ENCODE peak calls at places on chromosomes 1 and 21, in six cellular contexts. B is PC-3, D is fibroblast of pulmonary artery, N is lower leg skin, L is IMR-90, A is cardiac fibroblast. H is an unnamed sample.

GRCh38 chr1:167165948-167166702 is 54.6 kb upstream of the POU2F1 start:
- DNase-seq in L (no peak), A (no peak), B (no peak), D (no peak), N (no peak), H (no peak)

GRCh38 chr21:41160036-41160435 is 7.9 kb upstream of the BACE2 start:
- DNase-seq in A (no peak), D (no peak), N (no peak), B (no peak), L (no peak), H (no peak)

GRCh38 chr1:56389813-56390539 is 189.4 kb downstream of the PLPP3 start:
- DNase-seq in N (no peak), A (no peak), B (peak), L (peak), D (no peak), H (no peak)

GRCh38 chr1:19815801-19816736 is 986 bp upstream of the RNF186 start:
- DNase-seq in N (no peak), D (no peak), A (no peak), B (no peak), L (no peak), H (no peak)

GRCh38 chr1:230851291-230851691 is 17.0 kb downstream of the C1orf198 start:
- DNase-seq in L (peak), A (peak), B (no peak), N (no peak), D (peak), H (peak)

GRCh38 chr21:16075594-16076282 is 346.0 kb downstream of the USP25 start:
- DNase-seq in B (no peak), L (no peak), D (no peak), A (no peak), N (no peak), H (no peak)

GRCh38 chr21:17513214-17514123 is 626 bp downstream of the CXADR start:
- DNase-seq in B (peak), A (peak), N (no peak), L (no peak), D (peak), H (no peak)

GRCh38 chr1:203321273-203322052 is 16.1 kb downstream of the BTG2 start:
- DNase-seq in B (no peak), N (no peak), L (no peak), D (no peak), A (no peak), H (no peak)

GRCh38 chr1:54716299-54717047 is 812 bp downstream of the TTC4 start:
- DNase-seq in N (no peak), A (peak), L (peak), D (peak), B (peak), H (peak)

GRCh38 chr1:225888898-225889690 is at the start of gene LEFTY1:
- DNase-seq in L (no peak), D (no peak), A (no peak), N (no peak), B (no peak), H (no peak)

GRCh38 chr21:39924577-39925308 is 57.5 kb downstream of the PCP4 start:
- DNase-seq in D (no peak), N (no peak), B (no peak), A (no peak), L (no peak), H (no peak)

GRCh38 chr1:199742547-199742946 is 285.0 kb upstream of the NR5A2 start:
- DNase-seq in N (no peak), D (peak), L (peak), A (peak), B (peak), H (peak)

GRCh38 chr21:43938751-43939442 is 73.2 kb upstream of the TRAPPC10 start:
- DNase-seq in D (peak), N (peak), A (peak), B (peak), L (peak), H (peak)

GRCh38 chr1:227899141-227899819 is 48.5 kb downstream of the WNT9A start:
- DNase-seq in B (no peak), L (no peak), A (no peak), N (no peak), D (no peak), H (no peak)

GRCh38 chr1:40922969-40923368 is 56.5 kb upstream of the CTPS1 start:
- DNase-seq in N (no peak), D (no peak), A (no peak), B (no peak), L (no peak), H (no peak)

GRCh38 chr1:94778808-94779207 is 41.3 kb upstream of the SLC44A3 start:
- DNase-seq in L (no peak), N (no peak), A (no peak), B (no peak), D (no peak), H (peak)

DNA sequence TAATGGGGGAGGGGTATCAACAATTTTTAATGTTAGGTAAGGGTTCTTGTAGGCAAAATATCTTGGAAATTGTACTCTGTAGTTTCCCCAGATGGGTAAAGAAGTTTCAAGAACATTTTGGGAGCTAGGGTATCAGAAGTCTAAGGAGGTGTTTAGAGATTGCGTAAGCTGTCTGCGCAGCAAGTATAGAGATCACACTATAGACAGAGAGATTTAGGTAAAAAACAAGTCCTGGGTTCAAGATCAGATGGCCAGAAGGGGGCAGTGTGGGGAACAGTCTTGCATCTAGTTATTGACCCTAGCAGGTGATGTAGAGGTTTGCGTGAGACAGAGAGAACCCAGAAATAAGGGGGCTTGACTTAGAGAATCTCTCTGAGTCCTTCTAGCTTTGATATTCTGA is 80.8 kb downstream of the S1PR1 start:
- DNase-seq in D (no peak), N (no peak), L (no peak), B (no peak), A (no peak), H (no peak)
- TF ChIP-seq CTCF in D (peak), N (no peak), L (no peak), B (no peak), A (no peak), H (no peak)

DNA sequence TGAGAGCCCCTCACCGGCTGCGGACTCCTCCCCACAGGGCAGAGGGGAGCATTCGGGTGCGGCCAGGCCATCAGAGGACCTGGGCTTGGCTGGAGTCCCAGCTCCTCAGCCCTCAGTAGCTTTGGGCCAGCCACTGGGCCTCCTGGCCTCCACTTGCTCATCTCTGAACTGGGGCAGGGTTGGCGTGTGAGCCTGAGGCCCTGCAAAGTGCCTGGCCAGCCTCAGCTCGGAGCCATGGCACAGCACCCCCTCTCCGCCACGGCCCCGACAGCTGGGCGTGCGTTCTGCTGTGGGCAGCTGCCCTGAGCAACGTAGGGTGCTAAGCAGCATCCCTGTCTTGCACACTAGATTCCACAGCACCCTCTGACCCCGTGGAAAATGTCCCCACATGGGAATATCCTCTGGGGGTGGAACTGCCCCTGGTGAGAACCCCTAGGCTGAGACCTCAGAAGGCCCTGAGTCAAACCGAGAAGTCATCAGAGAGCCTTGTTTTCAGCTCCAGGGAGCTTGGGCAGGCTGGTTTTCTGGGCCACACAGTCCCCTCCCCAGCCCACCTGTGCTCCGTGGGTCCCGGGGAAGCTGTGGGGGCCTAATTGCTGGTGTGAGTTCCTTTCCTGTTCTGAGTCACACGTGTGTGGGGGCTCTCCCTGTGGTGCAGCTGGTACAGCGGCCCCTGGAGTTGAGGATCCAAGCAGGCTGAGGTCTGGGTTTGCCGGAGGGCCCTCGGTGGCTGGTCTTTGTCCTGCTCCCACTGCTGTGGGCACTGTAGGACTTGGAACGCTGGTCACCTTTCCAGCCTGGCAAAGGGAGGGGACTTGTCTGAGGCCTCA is 24.5 kb downstream of the TP73 start:
- DNase-seq in B (no peak), A (no peak), L (no peak), N (no peak), D (no peak), H (no peak)
- H3K4me3 ChIP-seq in B (no peak), A (no peak), L (no peak), N (no peak), D (no peak), H (no peak)

GRCh38 chr1:5373281-5373680 is 618.9 kb downstream of the NPHP4 start:
- DNase-seq in N (no peak), L (no peak), A (no peak), D (no peak), B (no peak), H (no peak)

GRCh38 chr1:5369223-5369622 is 623.0 kb downstream of the NPHP4 start:
- DNase-seq in B (no peak), N (no peak), D (no peak), A (no peak), L (no peak), H (no peak)

GRCh38 chr1:5374176-5374575 is 618.0 kb downstream of the NPHP4 start:
- DNase-seq in A (no peak), L (no peak), D (no peak), N (no peak), B (no peak), H (no peak)

GRCh38 chr1:5370321-5370720 is 621.9 kb downstream of the NPHP4 start:
- DNase-seq in L (no peak), D (no peak), N (no peak), B (no peak), A (no peak), H (no peak)

GRCh38 chr1:5371270-5371669 is 621.0 kb downstream of the NPHP4 start:
- DNase-seq in L (no peak), N (no peak), D (no peak), B (no peak), A (no peak), H (no peak)
- TF ChIP-seq CTCF in L (no peak), N (no peak), D (no peak), B (no peak), A (no peak), H (no peak)

GRCh38 chr1:53274541-53275185 is 36.3 kb upstream of the MAGOH start:
- DNase-seq in N (no peak), D (no peak), A (no peak), L (no peak), B (no peak), H (no peak)

GRCh38 chr1:53275566-53275965 is 37.2 kb upstream of the MAGOH start:
- DNase-seq in B (no peak), N (no peak), D (no peak), A (no peak), L (no peak), H (no peak)

GRCh38 chr1:53277326-53277725 is 39.0 kb upstream of the MAGOH start:
- DNase-seq in D (no peak), A (no peak), L (no peak), B (no peak), N (no peak), H (no peak)

GRCh38 chr1:53276902-53277281 is 38.6 kb upstream of the MAGOH start:
- DNase-seq in D (no peak), B (no peak), N (no peak), L (no peak), A (no peak), H (no peak)

DNA sequence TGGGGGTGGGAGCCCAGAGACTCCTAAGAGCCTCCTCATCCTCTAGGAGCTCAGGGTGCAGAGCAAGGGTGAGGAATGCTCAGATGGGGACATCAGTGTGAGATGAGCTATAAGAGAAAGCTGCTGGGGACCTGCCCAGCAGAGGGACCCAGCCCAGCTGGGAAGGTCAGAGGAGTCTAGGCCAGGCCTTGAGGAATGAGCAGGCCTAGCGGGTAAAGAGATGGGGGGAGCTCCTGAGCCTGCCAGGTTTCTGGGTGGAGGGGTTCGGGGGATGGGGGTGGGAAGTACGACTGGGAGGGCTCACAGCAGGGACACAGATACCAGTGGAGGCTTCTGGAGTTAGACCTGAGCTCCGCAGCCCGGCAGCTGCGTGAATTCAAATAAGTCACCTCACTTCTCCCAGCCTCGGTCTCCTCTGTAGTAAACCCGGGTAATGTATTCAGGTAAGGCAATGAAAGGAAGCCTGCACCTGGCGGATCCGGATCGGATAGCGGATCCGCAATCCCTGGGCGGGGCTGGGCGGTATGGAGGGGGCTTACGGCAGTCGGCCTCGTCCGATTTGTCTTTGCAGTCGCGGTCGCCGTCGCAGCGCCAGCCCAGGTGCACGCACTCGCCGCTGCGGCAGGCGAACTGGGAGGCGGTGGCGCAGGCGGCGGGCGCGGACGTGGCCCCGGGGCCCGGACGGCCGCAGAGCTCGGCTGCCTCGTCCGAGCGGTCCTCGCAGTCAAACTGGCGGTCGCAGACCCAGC is 38.0 kb upstream of the MAGOH start:
- DNase-seq in N (no peak), D (no peak), A (no peak), L (no peak), B (no peak), H (no peak)
- H3K4me3 ChIP-seq in N (no peak), D (no peak), A (no peak), L (no peak), B (no peak), H (no peak)

DNA sequence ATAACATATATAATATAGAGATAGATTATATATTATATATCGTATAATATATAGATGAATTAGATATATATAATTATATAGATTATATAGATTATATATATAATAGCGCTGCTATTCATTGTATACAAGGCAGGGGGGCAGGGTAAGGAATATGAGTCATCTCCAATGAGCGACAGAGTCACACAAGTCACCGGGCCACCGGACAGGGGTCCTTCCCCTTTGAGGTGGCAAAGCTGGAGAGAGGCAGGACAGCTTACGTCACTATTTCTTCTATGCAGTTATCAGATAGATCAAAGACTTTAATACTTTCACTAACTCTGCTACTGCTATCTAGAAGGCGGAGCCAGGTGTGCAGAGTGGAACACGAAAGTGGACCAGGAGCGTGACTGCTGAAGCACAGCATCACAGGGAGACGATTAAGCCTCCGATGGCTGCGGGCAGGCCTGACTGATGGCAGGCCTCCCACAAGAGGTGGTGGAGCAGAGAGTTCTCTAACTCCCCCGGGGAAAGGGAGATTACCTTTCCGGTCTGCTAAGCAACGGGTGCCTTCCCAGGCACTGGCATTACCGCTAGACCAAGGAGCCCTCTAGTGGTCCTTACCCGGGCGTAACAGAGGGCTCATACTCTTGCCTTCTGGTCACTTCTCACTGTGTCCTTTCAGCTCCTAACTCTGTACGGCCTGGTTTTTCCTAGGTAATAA is 2154.7 kb downstream of the MRPL39 start:
- DNase-seq in A (no peak), B (peak), L (no peak), N (no peak), D (no peak), H (no peak)
- TF ChIP-seq CTCF in A (no peak), B (peak), L (no peak), N (no peak), D (no peak), H (no peak)